ENCODE peak calls at places on chromosomes 16 and 17, in four cellular contexts. T is GM10248; A is stimulated activated CD4-positive, alpha-beta T cell treated with anti-CD3 and anti-CD28 coated beads, Interleukin-15, amount 100 ng/mL, for 1 hour; I is foreskin fibroblast. Q is an unnamed sample.

GRCh38 chr17:3003401-3004149 is 59.8 kb downstream of the OR1D5 start:
- DNase-seq in T (peak), A (no peak), I (no peak), Q (no peak)

GRCh38 chr17:62075308-62075815 is 10.3 kb upstream of the MED13 start:
- DNase-seq in T (no peak), A (no peak), I (peak), Q (no peak)

GRCh38 chr16:13939821-13940220 is 19.9 kb downstream of the ERCC4 start:
- DNase-seq in T (no peak), A (no peak), I (peak), Q (no peak)

GRCh38 chr17:55238931-55239297 is 25.8 kb upstream of the HLF start:
- DNase-seq in T (no peak), A (no peak), I (peak), Q (no peak)

GRCh38 chr16:75931043-75931442 is 204.8 kb upstream of the CPHXL start:
- DNase-seq in T (no peak), A (no peak), I (peak), Q (peak)

GRCh38 chr17:17019430-17019762 is 22.9 kb upstream of the MPRIP start:
- DNase-seq in T (no peak), A (no peak), I (no peak), Q (no peak)

GRCh38 chr16:5025171-5025632 is 8.5 kb downstream of the NAGPA start:
- DNase-seq in T (no peak), A (no peak), I (peak), Q (no peak)

GRCh38 chr17:15194859-15195277 is 70.3 kb downstream of the PMP22 start:
- DNase-seq in T (no peak), A (no peak), I (no peak), Q (peak)

GRCh38 chr16:20906225-20906870 is 5.8 kb downstream of the LYRM1 start:
- DNase-seq in T (no peak), A (no peak), I (peak), Q (peak)

GRCh38 chr17:39194985-39195524 is 2.4 kb downstream of the CACNB1 start:
- DNase-seq in T (no peak), A (no peak), I (no peak), Q (no peak)

GRCh38 chr17:68792042-68792685 is 163.0 kb downstream of the ABCA8 start:
- DNase-seq in T (no peak), A (no peak), I (peak), Q (peak)

GRCh38 chr16:89256651-89257254 is 39.2 kb downstream of the ZNF778 start:
- DNase-seq in T (peak), A (peak), I (peak), Q (peak)

GRCh38 chr16:57016831-57017230 is 27.5 kb downstream of the NLRC5 start:
- DNase-seq in T (no peak), A (no peak), I (no peak), Q (no peak)

GRCh38 chr16:68074850-68075249 is 10.3 kb upstream of the NFATC3 start:
- DNase-seq in T (peak), A (no peak), I (no peak), Q (no peak)

GRCh38 chr17:78889525-78889924 is 13.5 kb downstream of the CEP295NL start:
- DNase-seq in T (peak), A (no peak), I (no peak), Q (no peak)

GRCh38 chr16:85048921-85049562 is 21.4 kb downstream of the KIAA0513 start:
- DNase-seq in T (no peak), A (no peak), I (no peak), Q (no peak)

GRCh38 chr16:81004646-81005353 is 1.9 kb downstream of the CMC2 start:
- DNase-seq in T (peak), A (no peak), I (peak), Q (peak)

GRCh38 chr17:1413281-1413791 is 13.3 kb upstream of the YWHAE start:
- DNase-seq in T (no peak), A (no peak), I (peak), Q (peak)

GRCh38 chr17:42779942-42780815 is at the start of gene WNK4:
- DNase-seq in T (no peak), A (no peak), I (peak), Q (peak)

GRCh38 chr16:57742543-57742942 is 7.0 kb downstream of the KATNB1 start:
- DNase-seq in T (no peak), A (no peak), I (no peak), Q (no peak)

GRCh38 chr16:11497329-11497805 is 89.4 kb downstream of the LITAF start:
- DNase-seq in T (no peak), A (no peak), I (peak), Q (peak)

GRCh38 chr16:47705268-47705667 is 244.1 kb downstream of the PHKB start:
- DNase-seq in T (no peak), A (no peak), I (peak), Q (no peak)

Q was measured in fibroblast of gingiva.